ENCODE peak calls at places on chromosomes 5 and 9, in six cellular contexts. One of them, this sample, is unnamed.

GRCh38 chr5:144313147-144313726 is 142.6 kb downstream of the KCTD16 start:
- DNase-seq in neural crest cell: no peak
- DNase-seq in brain microvascular endothelial cell: no peak
- DNase-seq in B cell: no peak
- DNase-seq in astrocyte of the spinal cord: no peak
- DNase-seq in A673: no peak
- DNase-seq in this sample: no peak

GRCh38 chr9:105901514-105902109 is 207.3 kb downstream of the TMEM38B start:
- DNase-seq in neural crest cell: peak
- DNase-seq in brain microvascular endothelial cell: peak
- DNase-seq in B cell: no peak
- DNase-seq in astrocyte of the spinal cord: peak
- DNase-seq in A673: peak
- DNase-seq in this sample: no peak

GRCh38 chr9:134811673-134812668 is 68.6 kb upstream of the FCN2 start:
- DNase-seq in neural crest cell: no peak
- DNase-seq in brain microvascular endothelial cell: peak
- DNase-seq in B cell: no peak
- DNase-seq in astrocyte of the spinal cord: peak
- DNase-seq in A673: peak
- DNase-seq in this sample: no peak

GRCh38 chr9:133107961-133108793 is 12.9 kb downstream of the RALGDS start:
- DNase-seq in neural crest cell: no peak
- DNase-seq in brain microvascular endothelial cell: no peak
- DNase-seq in B cell: peak
- DNase-seq in astrocyte of the spinal cord: no peak
- DNase-seq in A673: no peak
- DNase-seq in this sample: no peak

GRCh38 chr5:123670981-123671557 is 159.1 kb downstream of the CSNK1G3 start:
- DNase-seq in neural crest cell: peak
- DNase-seq in brain microvascular endothelial cell: peak
- DNase-seq in B cell: peak
- DNase-seq in astrocyte of the spinal cord: peak
- DNase-seq in A673: peak
- DNase-seq in this sample: peak

GRCh38 chr5:94967525-94967924 is 317.4 kb downstream of the MCTP1 start:
- DNase-seq in neural crest cell: no peak
- DNase-seq in brain microvascular endothelial cell: no peak
- DNase-seq in B cell: no peak
- DNase-seq in astrocyte of the spinal cord: no peak
- DNase-seq in A673: no peak
- DNase-seq in this sample: no peak

GRCh38 chr5:69004127-69004526 is 89.7 kb upstream of the SLC30A5 start:
- DNase-seq in neural crest cell: no peak
- DNase-seq in brain microvascular endothelial cell: no peak
- DNase-seq in B cell: no peak
- DNase-seq in astrocyte of the spinal cord: no peak
- DNase-seq in A673: no peak
- DNase-seq in this sample: no peak

GRCh38 chr5:60377826-60378225 is 322.1 kb downstream of the DEPDC1B start:
- DNase-seq in neural crest cell: no peak
- DNase-seq in brain microvascular endothelial cell: no peak
- DNase-seq in B cell: no peak
- DNase-seq in astrocyte of the spinal cord: no peak
- DNase-seq in A673: no peak
- DNase-seq in this sample: no peak

GRCh38 chr5:76874088-76874581 is 24.3 kb downstream of the S100Z start:
- DNase-seq in neural crest cell: no peak
- DNase-seq in brain microvascular endothelial cell: no peak
- DNase-seq in B cell: peak
- DNase-seq in astrocyte of the spinal cord: no peak
- DNase-seq in A673: no peak
- DNase-seq in this sample: no peak

GRCh38 chr9:77833686-77834429 is 185.7 kb upstream of the GNA14 start:
- DNase-seq in neural crest cell: no peak
- DNase-seq in brain microvascular endothelial cell: no peak
- DNase-seq in B cell: no peak
- DNase-seq in astrocyte of the spinal cord: no peak
- DNase-seq in A673: peak
- DNase-seq in this sample: no peak

GRCh38 chr9:89837152-89837551 is 232.3 kb downstream of the GADD45G start:
- DNase-seq in neural crest cell: no peak
- DNase-seq in brain microvascular endothelial cell: no peak
- DNase-seq in B cell: no peak
- DNase-seq in astrocyte of the spinal cord: no peak
- DNase-seq in A673: no peak
- DNase-seq in this sample: no peak

GRCh38 chr5:138760448-138761110 is 7.4 kb downstream of the CTNNA1 start:
- DNase-seq in neural crest cell: no peak
- DNase-seq in brain microvascular endothelial cell: no peak
- DNase-seq in B cell: no peak
- DNase-seq in astrocyte of the spinal cord: no peak
- DNase-seq in A673: no peak
- DNase-seq in this sample: no peak

GRCh38 chr5:26388946-26389345 is 649.4 kb downstream of the CDH9 start:
- DNase-seq in neural crest cell: no peak
- DNase-seq in brain microvascular endothelial cell: no peak
- DNase-seq in B cell: no peak
- DNase-seq in astrocyte of the spinal cord: peak
- DNase-seq in A673: peak
- DNase-seq in this sample: no peak

GRCh38 chr9:82513976-82514735 is 525.6 kb downstream of the SPATA31D1 start:
- DNase-seq in neural crest cell: no peak
- DNase-seq in brain microvascular endothelial cell: no peak
- DNase-seq in B cell: no peak
- DNase-seq in astrocyte of the spinal cord: no peak
- DNase-seq in A673: no peak
- DNase-seq in this sample: no peak

GRCh38 chr5:120599576-120599975 is 135.5 kb downstream of the PRR16 start:
- DNase-seq in neural crest cell: no peak
- DNase-seq in brain microvascular endothelial cell: peak
- DNase-seq in B cell: no peak
- DNase-seq in astrocyte of the spinal cord: peak
- DNase-seq in A673: no peak
- DNase-seq in this sample: no peak

GRCh38 chr9:129170229-129170628 is 7.8 kb downstream of the IER5L start:
- DNase-seq in neural crest cell: no peak
- DNase-seq in brain microvascular endothelial cell: no peak
- DNase-seq in B cell: no peak
- DNase-seq in astrocyte of the spinal cord: no peak
- DNase-seq in A673: no peak
- DNase-seq in this sample: no peak

GRCh38 chr5:98314262-98314661 is 459.2 kb upstream of the RGMB start:
- DNase-seq in neural crest cell: no peak
- DNase-seq in brain microvascular endothelial cell: no peak
- DNase-seq in B cell: no peak
- DNase-seq in astrocyte of the spinal cord: peak
- DNase-seq in A673: peak
- DNase-seq in this sample: no peak

GRCh38 chr9:4603830-4604229 is 58.3 kb upstream of the PLPP6 start:
- DNase-seq in neural crest cell: no peak
- DNase-seq in brain microvascular endothelial cell: no peak
- DNase-seq in B cell: no peak
- DNase-seq in astrocyte of the spinal cord: no peak
- DNase-seq in A673: no peak
- DNase-seq in this sample: no peak

GRCh38 chr5:68331202-68332108 is 115.9 kb downstream of the PIK3R1 start:
- DNase-seq in neural crest cell: no peak
- DNase-seq in brain microvascular endothelial cell: peak
- DNase-seq in B cell: peak
- DNase-seq in astrocyte of the spinal cord: peak
- DNase-seq in A673: no peak
- DNase-seq in this sample: no peak

GRCh38 chr9:121700165-121700830 is 48.9 kb downstream of the DAB2IP start:
- DNase-seq in neural crest cell: peak
- DNase-seq in brain microvascular endothelial cell: peak
- DNase-seq in B cell: no peak
- DNase-seq in astrocyte of the spinal cord: peak
- DNase-seq in A673: no peak
- DNase-seq in this sample: peak

GRCh38 chr9:137391411-137391754 is 31.6 kb downstream of the EXD3 start:
- DNase-seq in neural crest cell: no peak
- DNase-seq in brain microvascular endothelial cell: no peak
- DNase-seq in B cell: no peak
- DNase-seq in astrocyte of the spinal cord: no peak
- DNase-seq in A673: no peak
- DNase-seq in this sample: no peak

GRCh38 chr5:115360036-115360685 is 63.7 kb upstream of the CCDC112 start:
- DNase-seq in neural crest cell: no peak
- DNase-seq in brain microvascular endothelial cell: no peak
- DNase-seq in B cell: no peak
- DNase-seq in astrocyte of the spinal cord: peak
- DNase-seq in A673: peak
- DNase-seq in this sample: no peak

GRCh38 chr9:93702261-93702660 is 125.9 kb downstream of the PHF2 start:
- DNase-seq in neural crest cell: no peak
- DNase-seq in brain microvascular endothelial cell: no peak
- DNase-seq in B cell: no peak
- DNase-seq in astrocyte of the spinal cord: no peak
- DNase-seq in A673: no peak
- DNase-seq in this sample: no peak

GRCh38 chr9:125991886-125992529 is 244.8 kb downstream of the PBX3 start:
- DNase-seq in neural crest cell: no peak
- DNase-seq in brain microvascular endothelial cell: no peak
- DNase-seq in B cell: no peak
- DNase-seq in astrocyte of the spinal cord: no peak
- DNase-seq in A673: no peak
- DNase-seq in this sample: no peak

GRCh38 chr9:8014987-8015682 is 215.6 kb upstream of the DMAC1 start:
- DNase-seq in neural crest cell: no peak
- DNase-seq in brain microvascular endothelial cell: no peak
- DNase-seq in B cell: no peak
- DNase-seq in astrocyte of the spinal cord: no peak
- DNase-seq in A673: no peak
- DNase-seq in this sample: no peak

GRCh38 chr9:98380065-98380681 is 124.7 kb upstream of the TBC1D2 start:
- DNase-seq in neural crest cell: peak
- DNase-seq in brain microvascular endothelial cell: peak
- DNase-seq in B cell: peak
- DNase-seq in astrocyte of the spinal cord: peak
- DNase-seq in A673: peak
- DNase-seq in this sample: no peak

GRCh38 chr5:43309657-43310056 is 3.6 kb downstream of the HMGCS1 start:
- DNase-seq in neural crest cell: no peak
- DNase-seq in brain microvascular endothelial cell: no peak
- DNase-seq in B cell: no peak
- DNase-seq in astrocyte of the spinal cord: no peak
- DNase-seq in A673: no peak
- DNase-seq in this sample: no peak

GRCh38 chr5:43303242-43303641 is 10.0 kb downstream of the HMGCS1 start:
- DNase-seq in neural crest cell: no peak
- DNase-seq in brain microvascular endothelial cell: no peak
- DNase-seq in B cell: no peak
- DNase-seq in astrocyte of the spinal cord: no peak
- DNase-seq in A673: no peak
- DNase-seq in this sample: no peak

GRCh38 chr5:43304520-43304919 is 8.7 kb downstream of the HMGCS1 start:
- DNase-seq in neural crest cell: no peak
- DNase-seq in brain microvascular endothelial cell: no peak
- DNase-seq in B cell: no peak
- DNase-seq in astrocyte of the spinal cord: no peak
- DNase-seq in A673: no peak
- DNase-seq in this sample: no peak

GRCh38 chr5:43309122-43309521 is 4.1 kb downstream of the HMGCS1 start:
- DNase-seq in neural crest cell: no peak
- DNase-seq in brain microvascular endothelial cell: no peak
- DNase-seq in B cell: no peak
- DNase-seq in astrocyte of the spinal cord: no peak
- DNase-seq in A673: no peak
- DNase-seq in this sample: no peak

GRCh38 chr5:43305948-43306563 is 7.2 kb downstream of the HMGCS1 start:
- DNase-seq in neural crest cell: no peak
- DNase-seq in brain microvascular endothelial cell: peak
- DNase-seq in B cell: no peak
- DNase-seq in astrocyte of the spinal cord: peak
- DNase-seq in A673: peak
- DNase-seq in this sample: no peak
- TF ChIP-seq CTCF in neural crest cell: peak
- TF ChIP-seq CTCF in brain microvascular endothelial cell: peak
- TF ChIP-seq CTCF in B cell: peak
- TF ChIP-seq CTCF in astrocyte of the spinal cord: peak
- TF ChIP-seq CTCF in A673: peak
- TF ChIP-seq CTCF in this sample: peak

GRCh38 chr9:91676042-91676441 is 252.4 kb upstream of the NFIL3 start:
- DNase-seq in neural crest cell: no peak
- DNase-seq in brain microvascular endothelial cell: no peak
- DNase-seq in B cell: no peak
- DNase-seq in astrocyte of the spinal cord: no peak
- DNase-seq in A673: no peak
- DNase-seq in this sample: no peak
- TF ChIP-seq CTCF in neural crest cell: no peak
- TF ChIP-seq CTCF in brain microvascular endothelial cell: peak
- TF ChIP-seq CTCF in B cell: no peak
- TF ChIP-seq CTCF in astrocyte of the spinal cord: peak
- TF ChIP-seq CTCF in A673: no peak
- TF ChIP-seq CTCF in this sample: no peak

DNA sequence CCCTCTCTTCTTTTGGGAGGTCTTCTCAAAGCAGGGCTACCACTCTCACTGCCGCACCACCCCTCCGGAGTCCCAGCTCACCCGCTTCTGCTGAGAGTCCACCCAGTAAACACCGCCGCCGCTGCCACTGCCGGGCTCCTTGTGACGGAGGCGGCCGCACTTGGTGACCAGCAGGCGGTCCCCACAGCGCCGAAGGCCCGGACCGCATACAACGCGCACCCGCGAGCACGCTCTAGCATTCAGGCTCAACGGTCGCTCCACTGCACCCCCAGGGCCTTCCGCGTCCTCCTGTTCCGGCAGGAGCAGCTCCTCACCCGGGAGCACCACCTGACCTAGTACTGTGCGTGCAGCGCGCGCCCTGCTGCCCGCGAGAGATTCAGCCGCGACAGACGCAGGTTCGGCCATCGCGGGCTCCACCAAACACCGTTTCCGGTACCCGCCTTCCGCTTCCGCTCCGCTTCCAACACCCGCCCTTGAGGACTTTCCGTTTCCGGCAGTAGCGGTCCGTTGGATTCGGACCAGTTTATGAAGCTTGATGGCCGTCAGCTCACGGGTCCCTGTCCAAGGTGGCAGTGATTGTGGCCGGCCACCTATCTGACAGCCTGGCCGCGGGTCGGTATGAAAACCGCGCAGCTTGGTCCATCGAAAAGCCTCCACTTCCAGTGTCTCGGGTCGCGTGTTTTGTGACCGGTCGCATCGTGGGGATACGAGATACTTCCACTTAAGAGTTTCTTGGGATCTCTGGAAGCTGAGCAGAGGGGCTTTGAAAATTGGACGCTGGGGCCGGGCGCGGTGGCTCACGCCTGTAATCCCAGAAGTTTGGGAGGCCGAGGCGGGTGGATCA is at the start of gene EXOSC3:
- DNase-seq in neural crest cell: peak
- DNase-seq in brain microvascular endothelial cell: peak
- DNase-seq in B cell: peak
- DNase-seq in astrocyte of the spinal cord: peak
- DNase-seq in A673: peak
- DNase-seq in this sample: peak
- TF ChIP-seq CTCF in neural crest cell: peak
- TF ChIP-seq CTCF in brain microvascular endothelial cell: peak
- TF ChIP-seq CTCF in B cell: peak
- TF ChIP-seq CTCF in astrocyte of the spinal cord: no peak
- TF ChIP-seq CTCF in A673: no peak
- TF ChIP-seq CTCF in this sample: no peak

GRCh38 chr5:9207820-9208418 is 338.0 kb downstream of the SEMA5A start:
- DNase-seq in neural crest cell: no peak
- DNase-seq in brain microvascular endothelial cell: no peak
- DNase-seq in B cell: no peak
- DNase-seq in astrocyte of the spinal cord: peak
- DNase-seq in A673: peak
- DNase-seq in this sample: no peak
- TF ChIP-seq CTCF in neural crest cell: peak
- TF ChIP-seq CTCF in brain microvascular endothelial cell: no peak
- TF ChIP-seq CTCF in B cell: peak
- TF ChIP-seq CTCF in astrocyte of the spinal cord: peak
- TF ChIP-seq CTCF in A673: peak
- TF ChIP-seq CTCF in this sample: no peak

This sample was measured in natural killer cell.